ENCODE peak calls at places on chromosomes 6 and 20, in nine cellular contexts. Q is activated CD8-positive, alpha-beta memory T cell treated with anti-CD3 and anti-CD28 coated beads, Interleukin-2, amount 50 U/mL, for 48 hours; O is non-pigmented ciliary epithelial cell; Y is occipital lobe; C is foreskin fibroblast; S is GM18507; D is GM13977; B is activated T-cell treated with anti-CD3 and anti-CD28 coated beads for 1 hour; R is NCI-H774. U is an unnamed sample.

GRCh38 chr6:148464319-148465010 is 121.8 kb downstream of the SASH1 start:
- DNase-seq in B (peak), Y (peak), Q (peak), R (peak), O (peak), S (peak), D (peak), C (peak), U (peak)

GRCh38 chr6:166852484-166852975 is 103.8 kb downstream of the RNASET2 start:
- DNase-seq in B (no peak), R (no peak), Y (no peak), C (no peak), Q (no peak), D (no peak), S (no peak), O (no peak), U (no peak)

GRCh38 chr6:40338306-40338705 is 248.9 kb downstream of the LRFN2 start:
- DNase-seq in Q (no peak), C (no peak), S (no peak), D (no peak), B (no peak), O (no peak), Y (no peak), R (no peak), U (no peak)

GRCh38 chr20:26169506-26169905 is 472.9 kb upstream of the ZNF337 start:
- DNase-seq in B (no peak), O (peak), Q (no peak), C (peak), R (no peak), S (no peak), D (no peak), Y (no peak), U (no peak)

GRCh38 chr6:144265061-144265357 is 20.1 kb upstream of the UTRN start:
- DNase-seq in Y (no peak), C (no peak), R (no peak), S (no peak), D (no peak), Q (no peak), O (no peak), B (no peak), U (no peak)

GRCh38 chr6:152129606-152130249 is 322.2 kb downstream of the ESR1 start:
- DNase-seq in B (no peak), Q (no peak), D (no peak), S (no peak), O (no peak), Y (no peak), C (peak), R (no peak), U (no peak)

GRCh38 chr6:116374586-116374985 is 3.8 kb downstream of the DSE start:
- DNase-seq in B (no peak), O (no peak), Q (no peak), D (no peak), S (no peak), C (no peak), R (no peak), Y (no peak), U (no peak)

GRCh38 chr6:53585208-53585903 is 40.5 kb upstream of the GCLC start:
- DNase-seq in C (no peak), S (no peak), R (no peak), Y (no peak), Q (no peak), D (no peak), B (no peak), O (no peak), U (peak)

GRCh38 chr6:145368075-145368474 is 367.2 kb downstream of the EPM2A start:
- DNase-seq in B (no peak), Y (no peak), R (no peak), O (no peak), Q (no peak), C (peak), D (no peak), S (no peak), U (no peak)

GRCh38 chr6:7644394-7644793 is 54.4 kb downstream of the SNRNP48 start:
- DNase-seq in S (no peak), O (no peak), C (peak), Y (no peak), B (no peak), R (no peak), Q (no peak), D (no peak), U (no peak)

U was measured in germinal center.